ENCODE peak calls at places on chromosome 16, in seven cellular contexts. A, K, V, Q, Y, J and H are unnamed samples.

GRCh38 chr16:1348926-1349325 is 2.8 kb downstream of the TSR3 start:
- DNase-seq in A (no peak), K (no peak), V (no peak), Q (no peak), Y (no peak), J (no peak), H (no peak)

GRCh38 chr16:85202631-85203461 is 90.6 kb upstream of the CIBAR2 start:
- DNase-seq in A (peak; percentile 59), K (no peak), V (peak; percentile 38), Q (no peak), Y (no peak), J (peak; percentile 79), H (peak; percentile 62)

GRCh38 chr16:57127037-57127763 is 34.8 kb downstream of the CPNE2 start:
- DNase-seq in A (no peak), K (no peak), V (no peak), Q (no peak), Y (no peak), J (no peak), H (no peak)

GRCh38 chr16:50598256-50598894 is 50.2 kb downstream of the NKD1 start:
- DNase-seq in A (no peak), K (no peak), V (peak; percentile 21), Q (no peak), Y (no peak), J (no peak), H (peak; percentile 56)

GRCh38 chr16:67860589-67861398 is 12.1 kb upstream of the EDC4 start:
- DNase-seq in A (no peak), K (no peak), V (no peak), Q (no peak), Y (no peak), J (no peak), H (no peak)

GRCh38 chr16:69930117-69930776 is 20.9 kb upstream of the CLEC18A start:
- DNase-seq in A (peak; percentile 56), K (no peak), V (peak; percentile 47), Q (peak; percentile 28), Y (peak; percentile 43), J (peak; percentile 52), H (peak; percentile 73)

GRCh38 chr16:81707411-81708321 is 71.4 kb upstream of the PLCG2 start:
- DNase-seq in A (no peak), K (no peak), V (peak; percentile 16), Q (no peak), Y (no peak), J (peak; percentile 79), H (peak; percentile 34)

GRCh38 chr16:66170989-66171388 is 195.5 kb upstream of the CDH5 start:
- DNase-seq in A (no peak), K (no peak), V (no peak), Q (no peak), Y (no peak), J (no peak), H (no peak)

GRCh38 chr16:49350265-49351103 is 23.1 kb upstream of the C16orf78 start:
- DNase-seq in A (peak; percentile 84), K (no peak), V (peak; percentile 62), Q (peak; percentile 33), Y (peak; percentile 37), J (peak; percentile 64), H (peak; percentile 69)

GRCh38 chr16:31875112-31875803 is 1.7 kb downstream of the ZNF267 start:
- DNase-seq in A (no peak), K (no peak), V (no peak), Q (no peak), Y (no peak), J (no peak), H (no peak)

GRCh38 chr16:49057391-49057790 is 224.2 kb downstream of the CBLN1 start:
- DNase-seq in A (no peak), K (no peak), V (no peak), Q (no peak), Y (no peak), J (no peak), H (no peak)

GRCh38 chr16:29789775-29790182 is 772 bp upstream of the KIF22 start:
- DNase-seq in A (no peak), K (no peak), V (no peak), Q (no peak), Y (no peak), J (no peak), H (no peak)

GRCh38 chr16:51818342-51818944 is 667.4 kb upstream of the SALL1 start:
- DNase-seq in A (peak; percentile 75), K (no peak), V (peak; percentile 23), Q (no peak), Y (peak; percentile 43), J (peak; percentile 63), H (peak; percentile 10)

GRCh38 chr16:67370686-67371085 is 22.6 kb downstream of the TPPP3 start:
- DNase-seq in A (no peak), K (no peak), V (no peak), Q (no peak), Y (no peak), J (no peak), H (no peak)

GRCh38 chr16:68843482-68844210 is at the start of gene TANGO6:
- DNase-seq in A (peak; percentile 87), K (peak; percentile 79), V (peak; percentile 83), Q (peak; percentile 79), Y (peak; percentile 76), J (peak; percentile 85), H (peak; percentile 87)

GRCh38 chr16:11308493-11309283 is 27.6 kb upstream of the PRM1 start:
- DNase-seq in A (no peak), K (no peak), V (no peak), Q (no peak), Y (no peak), J (no peak), H (no peak)

GRCh38 chr16:31081428-31082351 is 7.1 kb downstream of the PRSS53 start:
- DNase-seq in A (no peak), K (no peak), V (peak; percentile 1), Q (no peak), Y (no peak), J (no peak), H (peak; percentile 47)

GRCh38 chr16:66502020-66502913 is 47.7 kb downstream of the TK2 start:
- DNase-seq in A (no peak), K (no peak), V (no peak), Q (no peak), Y (no peak), J (no peak), H (no peak)

GRCh38 chr16:2505695-2506094 is 8.1 kb upstream of the ATP6V0C start:
- DNase-seq in A (no peak), K (no peak), V (no peak), Q (no peak), Y (no peak), J (no peak), H (no peak)

GRCh38 chr16:15950167-15950854 is 895 bp downstream of the ABCC1 start:
- DNase-seq in A (peak; percentile 21), K (no peak), V (no peak), Q (peak; percentile 21), Y (peak; percentile 42), J (no peak), H (no peak)